ENCODE peak calls at places on chromosomes 12 and 14, in eight cellular contexts. One of them, this sample, is unnamed.

GRCh38 chr12:113090740-113091139 is 34.2 kb downstream of the DTX1 start:
- DNase-seq in stimulated activated CD4-positive, alpha-beta T cell treated with anti-CD3 and anti-CD28 coated beads, Interleukin-1b, Interleukin-23, amount 100 ng/mL, for 24 hours: no peak
- DNase-seq in kidney: no peak
- DNase-seq in NCI-H2081: no peak
- DNase-seq in NCI-H1417: no peak
- DNase-seq in epithelial cell of esophagus: no peak
- DNase-seq in OCI-LY7: no peak
- DNase-seq in NCI-H69: no peak
- DNase-seq in this sample: no peak

GRCh38 chr14:53613404-53614253 is 343.0 kb downstream of the BMP4 start:
- DNase-seq in epithelial cell of esophagus: peak
- DNase-seq in OCI-LY7: peak
- DNase-seq in NCI-H2081: no peak
- DNase-seq in kidney: peak
- DNase-seq in NCI-H69: peak
- DNase-seq in stimulated activated CD4-positive, alpha-beta T cell treated with anti-CD3 and anti-CD28 coated beads, Interleukin-1b, Interleukin-23, amount 100 ng/mL, for 24 hours: no peak
- DNase-seq in NCI-H1417: peak
- DNase-seq in this sample: no peak

GRCh38 chr12:99019798-99020197 is 374.7 kb downstream of the APAF1 start:
- DNase-seq in NCI-H69: no peak
- DNase-seq in kidney: no peak
- DNase-seq in NCI-H2081: no peak
- DNase-seq in OCI-LY7: no peak
- DNase-seq in NCI-H1417: no peak
- DNase-seq in epithelial cell of esophagus: no peak
- DNase-seq in stimulated activated CD4-positive, alpha-beta T cell treated with anti-CD3 and anti-CD28 coated beads, Interleukin-1b, Interleukin-23, amount 100 ng/mL, for 24 hours: no peak
- DNase-seq in this sample: no peak

GRCh38 chr14:73238262-73238852 is 1.1 kb downstream of the PAPLN start:
- DNase-seq in kidney: peak
- DNase-seq in NCI-H2081: no peak
- DNase-seq in NCI-H1417: peak
- DNase-seq in OCI-LY7: no peak
- DNase-seq in epithelial cell of esophagus: peak
- DNase-seq in NCI-H69: peak
- DNase-seq in stimulated activated CD4-positive, alpha-beta T cell treated with anti-CD3 and anti-CD28 coated beads, Interleukin-1b, Interleukin-23, amount 100 ng/mL, for 24 hours: no peak
- DNase-seq in this sample: peak

GRCh38 chr12:1131811-1132224 is 140.8 kb downstream of the ERC1 start:
- DNase-seq in NCI-H2081: no peak
- DNase-seq in NCI-H69: peak
- DNase-seq in epithelial cell of esophagus: no peak
- DNase-seq in stimulated activated CD4-positive, alpha-beta T cell treated with anti-CD3 and anti-CD28 coated beads, Interleukin-1b, Interleukin-23, amount 100 ng/mL, for 24 hours: no peak
- DNase-seq in NCI-H1417: no peak
- DNase-seq in OCI-LY7: no peak
- DNase-seq in kidney: no peak
- DNase-seq in this sample: no peak

GRCh38 chr14:79605863-79606262 is 605.4 kb downstream of the DIO2 start:
- DNase-seq in NCI-H1417: peak
- DNase-seq in NCI-H2081: peak
- DNase-seq in kidney: no peak
- DNase-seq in epithelial cell of esophagus: no peak
- DNase-seq in NCI-H69: peak
- DNase-seq in OCI-LY7: no peak
- DNase-seq in stimulated activated CD4-positive, alpha-beta T cell treated with anti-CD3 and anti-CD28 coated beads, Interleukin-1b, Interleukin-23, amount 100 ng/mL, for 24 hours: no peak
- DNase-seq in this sample: no peak

GRCh38 chr12:76033116-76034001 is 1.8 kb upstream of the PHLDA1 start:
- DNase-seq in epithelial cell of esophagus: no peak
- DNase-seq in stimulated activated CD4-positive, alpha-beta T cell treated with anti-CD3 and anti-CD28 coated beads, Interleukin-1b, Interleukin-23, amount 100 ng/mL, for 24 hours: no peak
- DNase-seq in kidney: no peak
- DNase-seq in NCI-H2081: no peak
- DNase-seq in OCI-LY7: no peak
- DNase-seq in NCI-H1417: no peak
- DNase-seq in NCI-H69: no peak
- DNase-seq in this sample: no peak

GRCh38 chr12:50527086-50527726 is 22.4 kb downstream of the DIP2B start:
- DNase-seq in NCI-H69: peak
- DNase-seq in kidney: no peak
- DNase-seq in epithelial cell of esophagus: no peak
- DNase-seq in OCI-LY7: no peak
- DNase-seq in stimulated activated CD4-positive, alpha-beta T cell treated with anti-CD3 and anti-CD28 coated beads, Interleukin-1b, Interleukin-23, amount 100 ng/mL, for 24 hours: no peak
- DNase-seq in NCI-H2081: no peak
- DNase-seq in NCI-H1417: no peak
- DNase-seq in this sample: no peak

GRCh38 chr12:93778306-93778705 is 101.1 kb downstream of the CRADD start:
- DNase-seq in NCI-H69: no peak
- DNase-seq in epithelial cell of esophagus: peak
- DNase-seq in NCI-H1417: no peak
- DNase-seq in OCI-LY7: no peak
- DNase-seq in NCI-H2081: no peak
- DNase-seq in stimulated activated CD4-positive, alpha-beta T cell treated with anti-CD3 and anti-CD28 coated beads, Interleukin-1b, Interleukin-23, amount 100 ng/mL, for 24 hours: no peak
- DNase-seq in kidney: no peak
- DNase-seq in this sample: peak